ENCODE peak calls at places on chromosomes 1 and 21, in four cellular contexts. U is foreskin melanocyte; A is stimulated activated CD4-positive, alpha-beta T cell treated with anti-CD3 and anti-CD28 coated beads, Interleukin-2, amount 100 ng/mL, for 48 hours; O is OCI-LY7. Z is an unnamed sample.

GRCh38 chr1:3311711-3312110 is 142.8 kb upstream of the ARHGEF16 start:
- DNase-seq in A (no peak), U (no peak), O (no peak), Z (no peak)

GRCh38 chr21:45461369-45461750 is 56.4 kb downstream of the COL18A1 start:
- DNase-seq in O (no peak), U (no peak), A (no peak), Z (no peak)

GRCh38 chr21:14956826-14957225 is 108.0 kb downstream of the NRIP1 start:
- DNase-seq in U (no peak), A (no peak), O (no peak), Z (no peak)

GRCh38 chr21:36791695-36792451 is 93.0 kb downstream of the SIM2 start:
- DNase-seq in U (no peak), O (no peak), A (no peak), Z (no peak)

GRCh38 chr1:175192111-175192629 is 406 bp downstream of the KIAA0040 start:
- DNase-seq in U (no peak), A (peak; percentile 29), O (peak; percentile 60), Z (no peak)

GRCh38 chr1:91124290-91124975 is 102.6 kb upstream of the ZNF644 start:
- DNase-seq in U (no peak), A (peak; percentile 4), O (no peak), Z (no peak)

GRCh38 chr1:199706826-199707606 is 320.5 kb upstream of the NR5A2 start:
- DNase-seq in A (no peak), O (no peak), U (no peak), Z (no peak)

GRCh38 chr1:107870691-107871090 is 94.3 kb downstream of the VAV3 start:
- DNase-seq in O (no peak), U (no peak), A (no peak), Z (no peak)

GRCh38 chr1:112363636-112364035 is 32.4 kb upstream of the CTTNBP2NL start:
- DNase-seq in A (no peak), U (no peak), O (no peak), Z (no peak)

GRCh38 chr1:46646844-46647243 is 21.3 kb downstream of the ATPAF1 start:
- DNase-seq in A (no peak), O (no peak), U (peak; percentile 52), Z (no peak)

GRCh38 chr1:95659166-95659565 is 425.2 kb downstream of the RWDD3 start:
- DNase-seq in U (no peak), A (no peak), O (no peak), Z (no peak)

GRCh38 chr1:185289880-185290279 is 27.2 kb downstream of the IVNS1ABP start:
- DNase-seq in O (no peak), A (no peak), U (no peak), Z (no peak)

GRCh38 chr1:63082754-63083153 is 239.6 kb upstream of the FOXD3 start:
- DNase-seq in O (no peak), A (no peak), U (no peak), Z (no peak)

GRCh38 chr1:7856345-7856744 is 3.5 kb upstream of the UTS2 start:
- DNase-seq in O (no peak), U (no peak), A (no peak), Z (no peak)

GRCh38 chr1:246576709-246577032 is 10.4 kb downstream of the CNST start:
- DNase-seq in U (no peak), A (no peak), O (no peak), Z (no peak)

GRCh38 chr1:67126111-67126746 is 8.5 kb downstream of the C1orf141 start:
- DNase-seq in O (no peak), U (peak; percentile 53), A (no peak), Z (no peak)

GRCh38 chr21:37631319-37632117 is 264.9 kb downstream of the DYRK1A start:
- DNase-seq in U (no peak), A (no peak), O (no peak), Z (no peak)

GRCh38 chr1:219374167-219374566 is 200.5 kb downstream of the LYPLAL1 start:
- DNase-seq in O (no peak), A (no peak), U (no peak), Z (no peak)

GRCh38 chr21:24716306-24716918 is 890.9 kb downstream of the MRPL39 start:
- DNase-seq in U (no peak), A (no peak), O (no peak), Z (no peak)

GRCh38 chr1:71956613-71957012 is 325.7 kb downstream of the NEGR1 start:
- DNase-seq in A (no peak), O (no peak), U (no peak), Z (no peak)

GRCh38 chr1:110472546-110472945 is 21.6 kb downstream of the PROK1 start:
- DNase-seq in O (no peak), U (no peak), A (no peak), Z (no peak)

GRCh38 chr1:11245248-11245647 is 17.1 kb downstream of the MTOR start:
- DNase-seq in O (no peak), A (no peak), U (no peak), Z (no peak)

GRCh38 chr21:25568230-25568629 is 39.1 kb downstream of the MRPL39 start:
- DNase-seq in O (no peak), U (no peak), A (no peak), Z (no peak)

GRCh38 chr1:212161231-212161781 is 123.9 kb upstream of the PPP2R5A start:
- DNase-seq in O (no peak), U (peak; percentile 37), A (no peak), Z (no peak)

GRCh38 chr1:25787477-25788043 is 12.4 kb upstream of the SELENON start:
- DNase-seq in A (no peak), U (peak; percentile 66), O (no peak), Z (no peak)

GRCh38 chr1:116694524-116694923 is 27.0 kb upstream of the IGSF3 start:
- DNase-seq in O (no peak), A (no peak), U (no peak), Z (no peak)

GRCh38 chr1:41621791-41622190 is 137.3 kb upstream of the EDN2 start:
- DNase-seq in U (no peak), O (no peak), A (no peak), Z (no peak)

GRCh38 chr1:245129811-245130210 is 25.0 kb upstream of the KIF26B start:
- DNase-seq in O (no peak), A (no peak), U (no peak), Z (no peak)